ENCODE peak calls at places on chromosomes 12 and 14, in eight cellular contexts. One of them, this sample, is unnamed.

GRCh38 chr12:107356266-107356936 is 263.1 kb upstream of the CRY1 start:
- DNase-seq in endothelial cell: no peak
- DNase-seq in GM13977: no peak
- DNase-seq in HCT116: no peak
- DNase-seq in dorsolateral prefrontal cortex: no peak
- DNase-seq in prostate gland: no peak
- DNase-seq in mucosa of descending colon: no peak
- DNase-seq in progenitor cell of endocrine pancreas: no peak
- DNase-seq in this sample: no peak

GRCh38 chr12:95446511-95446910 is 27.4 kb upstream of the METAP2 start:
- DNase-seq in endothelial cell: peak
- DNase-seq in GM13977: no peak
- DNase-seq in HCT116: no peak
- DNase-seq in dorsolateral prefrontal cortex: no peak
- DNase-seq in prostate gland: no peak
- DNase-seq in mucosa of descending colon: peak
- DNase-seq in progenitor cell of endocrine pancreas: peak
- DNase-seq in this sample: peak

GRCh38 chr14:55881577-55882241 is 236.5 kb upstream of the PELI2 start:
- DNase-seq in endothelial cell: no peak
- DNase-seq in GM13977: no peak
- DNase-seq in HCT116: no peak
- DNase-seq in dorsolateral prefrontal cortex: no peak
- DNase-seq in prostate gland: no peak
- DNase-seq in mucosa of descending colon: no peak
- DNase-seq in progenitor cell of endocrine pancreas: no peak
- DNase-seq in this sample: no peak

GRCh38 chr12:114190971-114191370 is 215.0 kb downstream of the TBX5 start:
- DNase-seq in endothelial cell: no peak
- DNase-seq in GM13977: no peak
- DNase-seq in HCT116: no peak
- DNase-seq in dorsolateral prefrontal cortex: no peak
- DNase-seq in prostate gland: no peak
- DNase-seq in mucosa of descending colon: no peak
- DNase-seq in progenitor cell of endocrine pancreas: no peak
- DNase-seq in this sample: no peak

GRCh38 chr12:90572778-90573177 is 382.2 kb downstream of the CCER1 start:
- DNase-seq in endothelial cell: no peak
- DNase-seq in GM13977: no peak
- DNase-seq in HCT116: no peak
- DNase-seq in dorsolateral prefrontal cortex: no peak
- DNase-seq in prostate gland: no peak
- DNase-seq in mucosa of descending colon: no peak
- DNase-seq in progenitor cell of endocrine pancreas: no peak
- DNase-seq in this sample: no peak

GRCh38 chr12:52087961-52088820 is 8.7 kb downstream of the SMIM41 start:
- DNase-seq in endothelial cell: no peak
- DNase-seq in GM13977: peak
- DNase-seq in HCT116: no peak
- DNase-seq in dorsolateral prefrontal cortex: peak
- DNase-seq in prostate gland: no peak
- DNase-seq in mucosa of descending colon: no peak
- DNase-seq in progenitor cell of endocrine pancreas: no peak
- DNase-seq in this sample: no peak

GRCh38 chr14:75452900-75453816 is 25.3 kb downstream of the JDP2 start:
- DNase-seq in endothelial cell: peak
- DNase-seq in GM13977: no peak
- DNase-seq in HCT116: no peak
- DNase-seq in dorsolateral prefrontal cortex: peak
- DNase-seq in prostate gland: peak
- DNase-seq in mucosa of descending colon: no peak
- DNase-seq in progenitor cell of endocrine pancreas: peak
- DNase-seq in this sample: peak

GRCh38 chr14:33009673-33010072 is 71.0 kb downstream of the NPAS3 start:
- DNase-seq in endothelial cell: no peak
- DNase-seq in GM13977: no peak
- DNase-seq in HCT116: no peak
- DNase-seq in dorsolateral prefrontal cortex: no peak
- DNase-seq in prostate gland: no peak
- DNase-seq in mucosa of descending colon: no peak
- DNase-seq in progenitor cell of endocrine pancreas: no peak
- DNase-seq in this sample: no peak

GRCh38 chr12:131620520-131620919 is 90.4 kb upstream of the SFSWAP start:
- DNase-seq in endothelial cell: no peak
- DNase-seq in GM13977: no peak
- DNase-seq in HCT116: no peak
- DNase-seq in dorsolateral prefrontal cortex: no peak
- DNase-seq in prostate gland: no peak
- DNase-seq in mucosa of descending colon: no peak
- DNase-seq in progenitor cell of endocrine pancreas: no peak
- DNase-seq in this sample: no peak

GRCh38 chr12:119659289-119659897 is 8.5 kb upstream of the PRKAB1 start:
- DNase-seq in endothelial cell: peak
- DNase-seq in GM13977: peak
- DNase-seq in HCT116: no peak
- DNase-seq in dorsolateral prefrontal cortex: no peak
- DNase-seq in prostate gland: no peak
- DNase-seq in mucosa of descending colon: no peak
- DNase-seq in progenitor cell of endocrine pancreas: peak
- DNase-seq in this sample: no peak

GRCh38 chr12:52171950-52172512 is 19.8 kb downstream of the KRT80 start:
- DNase-seq in endothelial cell: peak
- DNase-seq in GM13977: no peak
- DNase-seq in HCT116: no peak
- DNase-seq in dorsolateral prefrontal cortex: no peak
- DNase-seq in prostate gland: no peak
- DNase-seq in mucosa of descending colon: peak
- DNase-seq in progenitor cell of endocrine pancreas: peak
- DNase-seq in this sample: no peak

GRCh38 chr12:115972241-115972640 is 305.3 kb downstream of the MED13L start:
- DNase-seq in endothelial cell: no peak
- DNase-seq in GM13977: no peak
- DNase-seq in HCT116: no peak
- DNase-seq in dorsolateral prefrontal cortex: no peak
- DNase-seq in prostate gland: no peak
- DNase-seq in mucosa of descending colon: no peak
- DNase-seq in progenitor cell of endocrine pancreas: no peak
- DNase-seq in this sample: no peak

GRCh38 chr12:115979351-115979750 is 298.1 kb downstream of the MED13L start:
- DNase-seq in endothelial cell: no peak
- DNase-seq in GM13977: no peak
- DNase-seq in HCT116: no peak
- DNase-seq in dorsolateral prefrontal cortex: no peak
- DNase-seq in prostate gland: no peak
- DNase-seq in mucosa of descending colon: no peak
- DNase-seq in progenitor cell of endocrine pancreas: no peak
- DNase-seq in this sample: no peak

GRCh38 chr12:115973066-115973465 is 304.4 kb downstream of the MED13L start:
- DNase-seq in endothelial cell: no peak
- DNase-seq in GM13977: no peak
- DNase-seq in HCT116: no peak
- DNase-seq in dorsolateral prefrontal cortex: no peak
- DNase-seq in prostate gland: no peak
- DNase-seq in mucosa of descending colon: no peak
- DNase-seq in progenitor cell of endocrine pancreas: no peak
- DNase-seq in this sample: no peak

GRCh38 chr12:115975411-115975810 is 302.1 kb downstream of the MED13L start:
- DNase-seq in endothelial cell: no peak
- DNase-seq in GM13977: no peak
- DNase-seq in HCT116: no peak
- DNase-seq in dorsolateral prefrontal cortex: no peak
- DNase-seq in prostate gland: no peak
- DNase-seq in mucosa of descending colon: no peak
- DNase-seq in progenitor cell of endocrine pancreas: no peak
- DNase-seq in this sample: no peak

DNA sequence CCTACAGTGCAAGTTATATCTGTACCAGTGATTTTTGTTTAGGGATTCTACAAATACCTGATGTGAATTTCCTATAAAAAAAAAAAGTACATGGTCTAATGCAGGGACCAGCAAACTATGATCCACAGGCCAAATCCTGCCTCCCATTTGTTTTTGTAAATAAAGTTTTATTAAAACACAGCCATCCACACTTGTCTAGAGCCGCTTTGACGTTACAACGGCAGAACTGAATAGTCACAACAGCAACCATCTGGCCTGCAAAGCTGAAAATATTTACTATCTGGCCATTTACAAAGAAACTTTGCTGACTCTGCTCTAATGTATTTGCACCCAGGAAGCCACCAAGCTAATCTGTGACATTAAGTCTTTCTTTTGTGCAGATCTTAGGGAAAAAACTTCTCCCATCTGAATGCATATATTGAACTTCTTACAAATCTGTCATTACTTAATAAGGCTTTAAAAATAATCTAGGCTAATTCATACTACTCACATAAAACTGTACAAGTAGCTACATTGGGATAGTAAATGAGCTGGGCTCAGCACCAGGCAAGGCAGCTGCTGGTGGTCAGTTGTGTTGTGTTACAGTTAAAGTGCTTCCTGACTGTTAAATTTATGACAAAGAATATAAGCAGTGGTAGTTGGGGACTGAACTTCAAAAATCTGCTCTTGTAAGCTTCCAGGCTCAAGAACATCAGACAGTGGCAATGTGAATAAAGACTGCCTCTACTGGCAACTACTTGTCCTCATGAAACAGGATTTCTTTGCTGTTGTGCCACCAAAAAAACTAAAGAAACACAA is 303.3 kb downstream of the MED13L start:
- DNase-seq in endothelial cell: no peak
- DNase-seq in GM13977: no peak
- DNase-seq in HCT116: no peak
- DNase-seq in dorsolateral prefrontal cortex: no peak
- DNase-seq in prostate gland: no peak
- DNase-seq in mucosa of descending colon: no peak
- DNase-seq in progenitor cell of endocrine pancreas: no peak
- DNase-seq in this sample: no peak
- TF ChIP-seq CTCF in endothelial cell: no peak
- TF ChIP-seq CTCF in GM13977: no peak
- TF ChIP-seq CTCF in HCT116: no peak
- TF ChIP-seq CTCF in dorsolateral prefrontal cortex: no peak
- TF ChIP-seq CTCF in prostate gland: no peak
- TF ChIP-seq CTCF in mucosa of descending colon: no peak
- TF ChIP-seq CTCF in progenitor cell of endocrine pancreas: peak
- TF ChIP-seq CTCF in this sample: no peak

DNA sequence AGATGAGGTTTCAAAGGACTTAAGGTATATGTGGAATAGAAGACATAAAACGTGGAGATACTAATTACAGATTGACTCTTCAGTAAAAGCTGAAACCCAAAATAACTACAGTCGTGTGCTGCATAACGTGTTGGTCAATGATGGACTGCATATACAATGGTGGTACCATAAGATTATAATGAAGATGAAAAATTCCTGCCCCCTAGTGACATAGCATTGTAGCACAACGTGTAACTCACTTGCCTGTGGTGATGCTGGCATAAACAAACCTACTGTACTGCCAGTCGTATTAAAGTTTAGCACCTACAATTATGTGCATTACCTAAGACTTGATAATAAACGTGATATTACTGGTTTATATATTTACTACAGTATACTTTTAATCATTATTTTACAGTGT is 150.3 kb downstream of the LRRK2 start:
- DNase-seq in endothelial cell: no peak
- DNase-seq in GM13977: no peak
- DNase-seq in HCT116: peak
- DNase-seq in dorsolateral prefrontal cortex: no peak
- DNase-seq in prostate gland: no peak
- DNase-seq in mucosa of descending colon: no peak
- DNase-seq in progenitor cell of endocrine pancreas: no peak
- DNase-seq in this sample: no peak
- TF ChIP-seq CTCF in endothelial cell: peak
- TF ChIP-seq CTCF in GM13977: peak
- TF ChIP-seq CTCF in HCT116: peak
- TF ChIP-seq CTCF in dorsolateral prefrontal cortex: no peak
- TF ChIP-seq CTCF in prostate gland: no peak
- TF ChIP-seq CTCF in mucosa of descending colon: no peak
- TF ChIP-seq CTCF in progenitor cell of endocrine pancreas: peak
- TF ChIP-seq CTCF in this sample: no peak

DNA sequence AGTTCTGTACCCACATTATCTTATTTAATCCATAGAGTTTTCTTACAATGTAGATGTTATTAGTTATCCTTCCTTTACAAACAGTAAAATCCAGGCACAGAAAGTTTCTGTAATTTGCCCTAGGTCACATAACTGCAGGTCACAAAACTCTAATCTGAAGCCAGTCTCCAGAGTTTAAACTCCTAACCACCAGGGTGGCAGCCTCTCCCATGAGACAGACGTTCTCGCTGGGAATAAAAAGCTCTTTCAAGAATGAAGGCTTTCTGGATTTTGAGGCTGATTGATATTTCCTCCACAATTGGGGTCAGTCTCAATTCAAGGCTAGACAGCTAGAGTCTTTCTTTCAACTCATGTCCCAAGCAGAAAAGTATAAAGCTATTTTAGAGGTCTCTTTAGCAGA is 95.8 kb upstream of the PLEKHG7 start:
- DNase-seq in endothelial cell: no peak
- DNase-seq in GM13977: no peak
- DNase-seq in HCT116: no peak
- DNase-seq in dorsolateral prefrontal cortex: no peak
- DNase-seq in prostate gland: no peak
- DNase-seq in mucosa of descending colon: no peak
- DNase-seq in progenitor cell of endocrine pancreas: no peak
- DNase-seq in this sample: no peak
- TF ChIP-seq CTCF in endothelial cell: no peak
- TF ChIP-seq CTCF in GM13977: no peak
- TF ChIP-seq CTCF in HCT116: no peak
- TF ChIP-seq CTCF in dorsolateral prefrontal cortex: no peak
- TF ChIP-seq CTCF in prostate gland: no peak
- TF ChIP-seq CTCF in mucosa of descending colon: no peak
- TF ChIP-seq CTCF in progenitor cell of endocrine pancreas: no peak
- TF ChIP-seq CTCF in this sample: no peak

GRCh38 chr12:66829660-66830325 is 150.9 kb upstream of the GRIP1 start:
- DNase-seq in endothelial cell: no peak
- DNase-seq in GM13977: no peak
- DNase-seq in HCT116: no peak
- DNase-seq in dorsolateral prefrontal cortex: no peak
- DNase-seq in prostate gland: no peak
- DNase-seq in mucosa of descending colon: no peak
- DNase-seq in progenitor cell of endocrine pancreas: no peak
- DNase-seq in this sample: no peak
- TF ChIP-seq CTCF in endothelial cell: no peak
- TF ChIP-seq CTCF in GM13977: no peak
- TF ChIP-seq CTCF in HCT116: no peak
- TF ChIP-seq CTCF in dorsolateral prefrontal cortex: no peak
- TF ChIP-seq CTCF in prostate gland: no peak
- TF ChIP-seq CTCF in mucosa of descending colon: no peak
- TF ChIP-seq CTCF in progenitor cell of endocrine pancreas: no peak
- TF ChIP-seq CTCF in this sample: no peak

DNA sequence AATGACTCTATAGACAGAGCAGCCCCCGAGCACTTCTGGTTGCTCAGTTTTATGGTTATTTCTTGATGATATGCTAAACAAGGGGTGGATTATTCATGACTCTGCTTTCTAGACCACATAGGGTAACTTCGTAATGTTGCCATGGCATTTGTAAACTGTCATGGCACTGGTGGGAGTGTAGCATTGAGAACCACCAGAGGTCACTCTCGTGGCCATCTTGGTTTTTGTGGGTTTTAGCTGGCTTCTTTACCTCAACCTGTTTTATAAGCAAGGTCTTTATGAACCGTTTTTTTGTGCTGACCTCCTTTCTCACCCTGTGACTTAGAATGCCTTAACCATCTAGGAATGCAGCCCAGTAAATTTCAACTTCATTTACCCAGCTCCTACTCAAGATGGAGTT is 1036.2 kb upstream of the FLRT2 start:
- DNase-seq in endothelial cell: no peak
- DNase-seq in GM13977: no peak
- DNase-seq in HCT116: no peak
- DNase-seq in dorsolateral prefrontal cortex: no peak
- DNase-seq in prostate gland: no peak
- DNase-seq in mucosa of descending colon: no peak
- DNase-seq in progenitor cell of endocrine pancreas: no peak
- DNase-seq in this sample: no peak
- TF ChIP-seq CTCF in endothelial cell: no peak
- TF ChIP-seq CTCF in GM13977: no peak
- TF ChIP-seq CTCF in HCT116: no peak
- TF ChIP-seq CTCF in dorsolateral prefrontal cortex: no peak
- TF ChIP-seq CTCF in prostate gland: no peak
- TF ChIP-seq CTCF in mucosa of descending colon: no peak
- TF ChIP-seq CTCF in progenitor cell of endocrine pancreas: no peak
- TF ChIP-seq CTCF in this sample: no peak

This sample was measured in mesothelial cell of epicardium.